ENCODE peak calls at places on chromosomes 11 and 22, in seven cellular contexts. One of them, this sample, is unnamed.

GRCh38 chr11:35005156-35005780 is 88.8 kb downstream of the PDHX start:
- DNase-seq in ascending aorta: no peak
- DNase-seq in lung: no peak
- DNase-seq in HepG2: no peak
- DNase-seq in A549: no peak
- DNase-seq in psoas muscle: no peak
- DNase-seq in pancreas: no peak
- DNase-seq in this sample: no peak

GRCh38 chr22:49479566-49479965 is 348.1 kb downstream of the BRD1 start:
- DNase-seq in ascending aorta: no peak
- DNase-seq in lung: no peak
- DNase-seq in HepG2: no peak
- DNase-seq in A549: no peak
- DNase-seq in psoas muscle: no peak
- DNase-seq in pancreas: no peak
- DNase-seq in this sample: no peak

GRCh38 chr11:64767344-64768299 is 7.8 kb upstream of the PYGM start:
- DNase-seq in ascending aorta: no peak
- DNase-seq in lung: peak
- DNase-seq in HepG2: peak
- DNase-seq in A549: no peak
- DNase-seq in psoas muscle: peak
- DNase-seq in pancreas: peak
- DNase-seq in this sample: no peak

GRCh38 chr11:2807801-2808241 is 77.8 kb downstream of the CDKN1C start:
- DNase-seq in ascending aorta: no peak
- DNase-seq in lung: no peak
- DNase-seq in HepG2: no peak
- DNase-seq in A549: no peak
- DNase-seq in psoas muscle: peak
- DNase-seq in pancreas: peak
- DNase-seq in this sample: peak

GRCh38 chr11:47348131-47348802 is 4.2 kb downstream of the MYBPC3 start:
- DNase-seq in ascending aorta: no peak
- DNase-seq in lung: no peak
- DNase-seq in HepG2: no peak
- DNase-seq in A549: no peak
- DNase-seq in psoas muscle: no peak
- DNase-seq in pancreas: peak
- DNase-seq in this sample: peak

GRCh38 chr22:47053865-47054185 is 291.4 kb downstream of the TBC1D22A start:
- DNase-seq in ascending aorta: no peak
- DNase-seq in lung: no peak
- DNase-seq in HepG2: no peak
- DNase-seq in A549: no peak
- DNase-seq in psoas muscle: no peak
- DNase-seq in pancreas: no peak
- DNase-seq in this sample: no peak

GRCh38 chr22:19767427-19768380 is 7.1 kb downstream of the TBX1 start:
- DNase-seq in ascending aorta: no peak
- DNase-seq in lung: peak
- DNase-seq in HepG2: peak
- DNase-seq in A549: no peak
- DNase-seq in psoas muscle: peak
- DNase-seq in pancreas: peak
- DNase-seq in this sample: peak

GRCh38 chr22:17911887-17912286 is 112.5 kb downstream of the MICAL3 start:
- DNase-seq in ascending aorta: no peak
- DNase-seq in lung: no peak
- DNase-seq in HepG2: no peak
- DNase-seq in A549: no peak
- DNase-seq in psoas muscle: no peak
- DNase-seq in pancreas: no peak
- DNase-seq in this sample: no peak

GRCh38 chr11:6925636-6926207 is 504 bp upstream of the ZNF215 start:
- DNase-seq in ascending aorta: no peak
- DNase-seq in lung: no peak
- DNase-seq in HepG2: no peak
- DNase-seq in A549: no peak
- DNase-seq in psoas muscle: no peak
- DNase-seq in pancreas: no peak
- DNase-seq in this sample: no peak

GRCh38 chr22:50529416-50530279 is at the start of gene TYMP:
- DNase-seq in ascending aorta: no peak
- DNase-seq in lung: peak
- DNase-seq in HepG2: peak
- DNase-seq in A549: peak
- DNase-seq in psoas muscle: peak
- DNase-seq in pancreas: peak
- DNase-seq in this sample: peak

GRCh38 chr11:27310710-27311109 is 52.3 kb downstream of the CCDC34 start:
- DNase-seq in ascending aorta: no peak
- DNase-seq in lung: no peak
- DNase-seq in HepG2: no peak
- DNase-seq in A549: no peak
- DNase-seq in psoas muscle: no peak
- DNase-seq in pancreas: no peak
- DNase-seq in this sample: no peak

GRCh38 chr11:131659931-131660330 is 289.5 kb downstream of the NTM start:
- DNase-seq in ascending aorta: no peak
- DNase-seq in lung: no peak
- DNase-seq in HepG2: no peak
- DNase-seq in A549: no peak
- DNase-seq in psoas muscle: no peak
- DNase-seq in pancreas: no peak
- DNase-seq in this sample: no peak

GRCh38 chr11:113034591-113034990 is 73.4 kb downstream of the NCAM1 start:
- DNase-seq in ascending aorta: no peak
- DNase-seq in lung: no peak
- DNase-seq in HepG2: no peak
- DNase-seq in A549: no peak
- DNase-seq in psoas muscle: no peak
- DNase-seq in pancreas: no peak
- DNase-seq in this sample: no peak

GRCh38 chr11:116072133-116072532 is 567.9 kb upstream of the CADM1 start:
- DNase-seq in ascending aorta: no peak
- DNase-seq in lung: no peak
- DNase-seq in HepG2: no peak
- DNase-seq in A549: no peak
- DNase-seq in psoas muscle: no peak
- DNase-seq in pancreas: no peak
- DNase-seq in this sample: no peak

GRCh38 chr11:103892603-103893002 is 143.8 kb upstream of the DDI1 start:
- DNase-seq in ascending aorta: no peak
- DNase-seq in lung: no peak
- DNase-seq in HepG2: no peak
- DNase-seq in A549: peak
- DNase-seq in psoas muscle: no peak
- DNase-seq in pancreas: no peak
- DNase-seq in this sample: no peak

GRCh38 chr11:2465201-2466068 is 20.6 kb downstream of the KCNQ1 start:
- DNase-seq in ascending aorta: no peak
- DNase-seq in lung: no peak
- DNase-seq in HepG2: no peak
- DNase-seq in A549: no peak
- DNase-seq in psoas muscle: no peak
- DNase-seq in pancreas: peak
- DNase-seq in this sample: no peak

GRCh38 chr11:94525933-94526332 is 13.7 kb downstream of the C11orf97 start:
- DNase-seq in ascending aorta: no peak
- DNase-seq in lung: peak
- DNase-seq in HepG2: no peak
- DNase-seq in A549: no peak
- DNase-seq in psoas muscle: peak
- DNase-seq in pancreas: peak
- DNase-seq in this sample: peak

GRCh38 chr11:64661146-64661545 is 61.9 kb downstream of the NRXN2 start:
- DNase-seq in ascending aorta: peak
- DNase-seq in lung: no peak
- DNase-seq in HepG2: no peak
- DNase-seq in A549: no peak
- DNase-seq in psoas muscle: peak
- DNase-seq in pancreas: no peak
- DNase-seq in this sample: peak

GRCh38 chr11:108938604-108939003 is 273.7 kb downstream of the DDX10 start:
- DNase-seq in ascending aorta: no peak
- DNase-seq in lung: no peak
- DNase-seq in HepG2: no peak
- DNase-seq in A549: no peak
- DNase-seq in psoas muscle: no peak
- DNase-seq in pancreas: no peak
- DNase-seq in this sample: no peak

GRCh38 chr11:72786305-72787261 is 7.3 kb downstream of the STARD10 start:
- DNase-seq in ascending aorta: no peak
- DNase-seq in lung: peak
- DNase-seq in HepG2: peak
- DNase-seq in A549: no peak
- DNase-seq in psoas muscle: no peak
- DNase-seq in pancreas: no peak
- DNase-seq in this sample: no peak

DNA sequence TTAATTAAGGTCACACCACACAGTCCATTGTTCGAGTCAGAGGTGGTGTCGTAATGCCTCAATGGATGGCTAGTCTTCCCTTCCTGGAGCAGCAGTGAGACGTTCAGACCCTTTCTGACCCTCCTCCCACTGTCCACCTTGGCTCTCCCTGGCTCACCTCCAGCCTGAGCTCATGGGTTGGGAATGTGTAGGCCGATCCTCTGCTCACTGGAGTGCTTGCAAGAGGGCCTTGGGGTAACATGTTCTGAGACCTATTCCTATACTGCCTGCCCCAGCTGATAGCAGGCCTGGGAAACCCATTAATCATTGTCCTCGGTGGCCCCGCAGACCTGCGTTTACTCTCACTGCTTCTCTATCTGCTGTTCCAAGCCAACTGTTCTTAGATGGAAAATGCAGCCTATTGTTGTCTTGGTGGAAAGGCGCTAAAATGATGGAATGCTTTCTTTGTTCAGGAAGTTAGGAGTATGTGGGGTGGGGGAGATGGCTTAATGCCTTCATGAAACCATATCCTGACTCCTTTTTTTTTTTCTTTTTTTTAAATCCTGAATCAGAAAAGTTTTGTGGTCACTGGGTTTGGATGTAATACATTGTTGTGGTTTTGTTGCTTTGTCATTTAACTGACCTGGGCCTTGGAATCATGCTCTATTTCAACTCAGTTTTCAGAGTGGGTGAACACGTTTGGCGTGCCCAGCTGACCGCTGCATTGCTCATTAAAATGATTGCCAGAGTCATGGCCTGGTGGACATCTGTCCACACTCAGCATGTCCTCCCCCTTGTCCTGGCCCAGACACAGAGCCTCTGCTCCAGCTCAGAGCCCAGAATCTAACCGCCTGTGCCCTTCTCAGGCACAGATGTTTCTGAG is 72.5 kb downstream of the MICAL2 start:
- DNase-seq in ascending aorta: no peak
- DNase-seq in lung: peak
- DNase-seq in HepG2: peak
- DNase-seq in A549: peak
- DNase-seq in psoas muscle: peak
- DNase-seq in pancreas: no peak
- DNase-seq in this sample: peak
- H3K27ac ChIP-seq in ascending aorta: peak
- H3K27ac ChIP-seq in lung: peak
- H3K27ac ChIP-seq in HepG2: no peak
- H3K27ac ChIP-seq in A549: peak
- H3K27ac ChIP-seq in psoas muscle: peak
- H3K27ac ChIP-seq in pancreas: no peak
- H3K27ac ChIP-seq in this sample: peak

GRCh38 chr11:67287355-67288197 is 1.5 kb upstream of the ANKRD13D start:
- DNase-seq in ascending aorta: no peak
- DNase-seq in lung: no peak
- DNase-seq in HepG2: no peak
- DNase-seq in A549: no peak
- DNase-seq in psoas muscle: peak
- DNase-seq in pancreas: peak
- DNase-seq in this sample: no peak

GRCh38 chr11:67284811-67285540 is 4.1 kb upstream of the ANKRD13D start:
- DNase-seq in ascending aorta: no peak
- DNase-seq in lung: no peak
- DNase-seq in HepG2: no peak
- DNase-seq in A549: no peak
- DNase-seq in psoas muscle: peak
- DNase-seq in pancreas: peak
- DNase-seq in this sample: no peak

GRCh38 chr11:67288198-67288451 is 978 bp upstream of the ANKRD13D start:
- DNase-seq in ascending aorta: no peak
- DNase-seq in lung: no peak
- DNase-seq in HepG2: no peak
- DNase-seq in A549: no peak
- DNase-seq in psoas muscle: no peak
- DNase-seq in pancreas: peak
- DNase-seq in this sample: no peak

GRCh38 chr11:67285541-67286498 is 3.3 kb upstream of the ANKRD13D start:
- DNase-seq in ascending aorta: no peak
- DNase-seq in lung: no peak
- DNase-seq in HepG2: no peak
- DNase-seq in A549: no peak
- DNase-seq in psoas muscle: peak
- DNase-seq in pancreas: peak
- DNase-seq in this sample: no peak

GRCh38 chr11:67286621-67287333 is 2.3 kb upstream of the ANKRD13D start:
- DNase-seq in ascending aorta: no peak
- DNase-seq in lung: no peak
- DNase-seq in HepG2: no peak
- DNase-seq in A549: no peak
- DNase-seq in psoas muscle: peak
- DNase-seq in pancreas: peak
- DNase-seq in this sample: peak
- H3K4me3 ChIP-seq in ascending aorta: no peak
- H3K4me3 ChIP-seq in lung: no peak
- H3K4me3 ChIP-seq in HepG2: no peak
- H3K4me3 ChIP-seq in A549: no peak
- H3K4me3 ChIP-seq in psoas muscle: no peak
- H3K4me3 ChIP-seq in pancreas: no peak
- H3K4me3 ChIP-seq in this sample: no peak

DNA sequence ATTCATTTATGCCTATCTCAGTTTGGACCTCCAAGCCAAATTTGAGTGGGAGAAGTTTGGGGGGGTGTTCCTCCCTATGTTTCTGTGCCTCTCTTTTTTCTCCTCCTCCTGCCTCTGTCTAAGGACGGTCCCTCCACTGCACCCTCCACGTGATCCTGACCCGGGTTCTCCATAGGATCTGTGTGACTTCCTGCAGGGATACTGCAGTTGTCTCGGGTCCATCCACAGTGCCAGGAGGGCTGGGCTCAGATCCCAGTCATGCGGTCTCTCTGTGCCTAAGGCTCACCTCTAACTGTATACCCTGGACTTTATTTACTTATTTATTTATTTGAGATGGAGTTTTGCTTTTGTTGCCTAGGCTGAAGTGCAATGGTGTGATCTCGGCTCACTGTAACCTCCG is 1354.5 kb downstream of the BRD1 start:
- DNase-seq in ascending aorta: no peak
- DNase-seq in lung: no peak
- DNase-seq in HepG2: no peak
- DNase-seq in A549: no peak
- DNase-seq in psoas muscle: no peak
- DNase-seq in pancreas: no peak
- DNase-seq in this sample: no peak
- TF ChIP-seq CTCF in ascending aorta: no peak
- TF ChIP-seq CTCF in lung: no peak
- TF ChIP-seq CTCF in HepG2: no peak
- TF ChIP-seq CTCF in A549: no peak
- TF ChIP-seq CTCF in psoas muscle: no peak
- TF ChIP-seq CTCF in pancreas: no peak
- TF ChIP-seq CTCF in this sample: no peak

GRCh38 chr22:29700206-29700948 is 19.4 kb upstream of the CABP7 start:
- DNase-seq in ascending aorta: no peak
- DNase-seq in lung: no peak
- DNase-seq in HepG2: no peak
- DNase-seq in A549: no peak
- DNase-seq in psoas muscle: no peak
- DNase-seq in pancreas: peak
- DNase-seq in this sample: no peak
- H3K27ac ChIP-seq in ascending aorta: no peak
- H3K27ac ChIP-seq in lung: no peak
- H3K27ac ChIP-seq in HepG2: no peak
- H3K27ac ChIP-seq in A549: peak
- H3K27ac ChIP-seq in psoas muscle: no peak
- H3K27ac ChIP-seq in pancreas: no peak
- H3K27ac ChIP-seq in this sample: no peak